ENCODE peak calls at places on chromosomes 16 and 17, in four cellular contexts. A is lower lobe of right lung, S is AG04450, D is fibroblast of the aortic adventitia. C is an unnamed sample.

GRCh38 chr17:4509923-4510614 is 11.4 kb downstream of the SPNS2 start:
- DNase-seq in A (no peak), S (no peak), D (no peak), C (no peak)

GRCh38 chr16:1133271-1133670 is 19.6 kb upstream of the CACNA1H start:
- DNase-seq in A (no peak), S (no peak), D (no peak), C (no peak)

GRCh38 chr16:83561876-83562275 is 245.9 kb upstream of the HSBP1 start:
- DNase-seq in A (no peak), S (no peak), D (peak; percentile 27), C (no peak)

GRCh38 chr16:67260426-67261063 is 11.8 kb downstream of the SLC9A5 start:
- DNase-seq in A (peak; percentile 30), S (no peak), D (peak; percentile 81), C (no peak)

GRCh38 chr16:78775161-78775561 is 675.7 kb downstream of the WWOX start:
- DNase-seq in A (no peak), S (no peak), D (no peak), C (no peak)

GRCh38 chr17:31067699-31068184 is 27.0 kb upstream of the NF1 start:
- DNase-seq in A (no peak), S (peak; percentile 29), D (peak; percentile 90), C (no peak)

GRCh38 chr17:44905006-44906000 is 6.1 kb upstream of the EFTUD2 start:
- DNase-seq in A (no peak), S (no peak), D (no peak), C (no peak)

GRCh38 chr16:17325744-17326143 is 145.0 kb downstream of the XYLT1 start:
- DNase-seq in A (no peak), S (no peak), D (no peak), C (no peak)

GRCh38 chr17:57724038-57724728 is 20.9 kb downstream of the CCDC182 start:
- DNase-seq in A (no peak), S (no peak), D (no peak), C (no peak)

GRCh38 chr17:75338335-75338734 is 49.1 kb upstream of the SLC25A19 start:
- DNase-seq in A (no peak), S (peak; percentile 7), D (no peak), C (no peak)

GRCh38 chr16:14172200-14172805 is 101.2 kb downstream of the MRTFB start:
- DNase-seq in A (no peak), S (peak; percentile 71), D (peak; percentile 34), C (no peak)

GRCh38 chr17:45098081-45098868 is 34.0 kb downstream of the PLCD3 start:
- DNase-seq in A (no peak), S (no peak), D (no peak), C (no peak)

GRCh38 chr16:66924527-66925321 is 611 bp downstream of the RRAD start:
- DNase-seq in A (peak; percentile 67), S (no peak), D (no peak), C (peak; percentile 47)

GRCh38 chr17:15966183-15966878 is 21.4 kb downstream of the ADORA2B start:
- DNase-seq in A (peak; percentile 89), S (no peak), D (no peak), C (no peak)

GRCh38 chr17:3009411-3009920 is 53.9 kb downstream of the OR1D5 start:
- DNase-seq in A (peak; percentile 35), S (no peak), D (no peak), C (no peak)

GRCh38 chr16:29729116-29729521 is 16.7 kb downstream of the C16orf54 start:
- DNase-seq in A (no peak), S (peak; percentile 4), D (peak; percentile 55), C (no peak)

GRCh38 chr17:29671661-29672060 is 48.9 kb upstream of the CORO6 start:
- DNase-seq in A (no peak), S (no peak), D (no peak), C (no peak)

GRCh38 chr16:14148016-14148415 is 76.9 kb downstream of the MRTFB start:
- DNase-seq in A (no peak), S (no peak), D (no peak), C (no peak)

GRCh38 chr17:80761421-80761871 is 216.8 kb downstream of the RPTOR start:
- DNase-seq in A (no peak), S (no peak), D (peak; percentile 71), C (no peak)

GRCh38 chr17:60229189-60229802 is 79.5 kb downstream of the CA4 start:
- DNase-seq in A (no peak), S (no peak), D (peak; percentile 14), C (no peak)

GRCh38 chr16:30647274-30647571 is 3.5 kb upstream of the PRR14 start:
- DNase-seq in A (no peak), S (no peak), D (no peak), C (no peak)

GRCh38 chr16:77409311-77409710 is 25.5 kb downstream of the ADAMTS18 start:
- DNase-seq in A (no peak), S (no peak), D (no peak), C (no peak)

GRCh38 chr17:8131844-8132441 is 8.0 kb upstream of the HES7 start:
- DNase-seq in A (no peak), S (no peak), D (no peak), C (no peak)

GRCh38 chr17:43673516-43674323 is 12.0 kb upstream of the MEOX1 start:
- DNase-seq in A (peak; percentile 73), S (no peak), D (peak; percentile 73), C (peak; percentile 61)

GRCh38 chr17:15651001-15651582 is 31.6 kb upstream of the FBXW10B start:
- DNase-seq in A (no peak), S (no peak), D (no peak), C (no peak)

GRCh38 chr17:1386265-1386664 is 13.8 kb downstream of the YWHAE start:
- DNase-seq in A (no peak), S (no peak), D (no peak), C (no peak)

GRCh38 chr16:4976079-4976478 is 17.9 kb downstream of the SEC14L5 start:
- DNase-seq in A (no peak), S (no peak), D (no peak), C (no peak)

GRCh38 chr16:70660672-70661350 is 14.5 kb downstream of the IL34 start:
- DNase-seq in A (no peak), S (no peak), D (no peak), C (no peak)

GRCh38 chr17:8994319-8994718 is 27.0 kb upstream of the NTN1 start:
- DNase-seq in A (peak; percentile 85), S (peak; percentile 3), D (peak; percentile 42), C (no peak)

GRCh38 chr16:56547120-56547948 is 17.5 kb upstream of the MT4 start:
- DNase-seq in A (no peak), S (peak; percentile 55), D (peak; percentile 23), C (no peak)

GRCh38 chr17:70945386-70945785 is 776.1 kb downstream of the KCNJ2 start:
- DNase-seq in A (no peak), S (no peak), D (no peak), C (no peak)

GRCh38 chr17:32335647-32336046 is 6.3 kb downstream of the C17orf75 start:
- DNase-seq in A (no peak), S (peak; percentile 61), D (peak; percentile 79), C (no peak)
- TF ChIP-seq CTCF in A (no peak), S (no peak), D (no peak), C (no peak)

GRCh38 chr16:80273635-80274538 is 266.9 kb upstream of the DYNLRB2 start:
- DNase-seq in A (no peak), S (peak; percentile 29), D (peak; percentile 4), C (no peak)

GRCh38 chr16:80280557-80280956 is 260.2 kb upstream of the DYNLRB2 start:
- DNase-seq in A (no peak), S (no peak), D (no peak), C (no peak)

GRCh38 chr16:80274576-80275191 is 266.1 kb upstream of the DYNLRB2 start:
- DNase-seq in A (no peak), S (peak; percentile 58), D (peak; percentile 37), C (no peak)

GRCh38 chr16:80277182-80277581 is 263.6 kb upstream of the DYNLRB2 start:
- DNase-seq in A (no peak), S (no peak), D (no peak), C (no peak)
- TF ChIP-seq CTCF in A (no peak), S (no peak), D (no peak), C (no peak)

GRCh38 chr16:9226924-9227323 is 135.5 kb downstream of the HAPSTR1 start:
- DNase-seq in A (no peak), S (no peak), D (no peak), C (no peak)

GRCh38 chr16:9219811-9220210 is 128.4 kb downstream of the HAPSTR1 start:
- DNase-seq in A (no peak), S (no peak), D (no peak), C (no peak)

DNA sequence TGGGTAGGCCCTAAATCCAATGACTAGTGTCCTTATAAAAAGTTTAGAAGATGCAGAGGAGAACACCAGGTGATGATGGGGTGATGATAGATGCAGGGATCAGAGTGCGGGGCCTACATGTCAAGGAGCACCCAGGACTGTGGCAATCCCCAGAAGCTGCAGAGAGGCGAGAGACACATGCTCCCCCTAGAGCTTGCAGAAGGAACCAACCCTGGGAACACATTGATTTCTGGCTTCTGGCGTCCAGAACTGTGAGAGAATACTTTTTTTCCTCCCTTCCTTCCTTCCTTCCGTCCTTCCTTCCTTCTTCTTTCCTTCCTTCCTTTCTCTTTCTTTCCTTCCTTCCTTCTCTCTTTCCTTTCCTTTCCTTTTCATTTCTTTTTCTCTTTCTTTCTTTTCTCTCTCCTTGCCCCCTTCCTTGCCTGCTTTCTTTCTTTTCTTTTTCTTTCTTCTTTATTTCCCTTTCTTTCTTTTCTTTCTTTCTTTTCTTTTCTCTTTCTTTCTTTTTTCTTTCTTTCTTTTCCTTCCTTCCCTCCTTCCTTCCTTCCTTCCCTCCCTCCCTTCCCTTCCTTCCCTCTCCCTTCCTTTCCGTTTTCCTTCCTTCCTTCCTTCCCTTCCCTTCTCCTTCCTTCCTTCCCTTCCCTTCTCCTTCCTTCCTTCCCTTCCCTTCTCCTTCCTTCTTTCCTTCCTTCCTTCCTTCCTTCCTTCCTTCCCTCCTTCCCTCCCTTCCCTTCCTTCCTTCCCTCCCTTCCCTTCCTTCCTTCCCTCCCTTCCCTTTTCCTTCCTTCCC is 134.3 kb downstream of the HAPSTR1 start:
- DNase-seq in A (no peak), S (no peak), D (no peak), C (no peak)
- TF ChIP-seq CTCF in A (peak; percentile 16), S (peak; percentile 41), D (peak; percentile 27), C (no peak)

DNA sequence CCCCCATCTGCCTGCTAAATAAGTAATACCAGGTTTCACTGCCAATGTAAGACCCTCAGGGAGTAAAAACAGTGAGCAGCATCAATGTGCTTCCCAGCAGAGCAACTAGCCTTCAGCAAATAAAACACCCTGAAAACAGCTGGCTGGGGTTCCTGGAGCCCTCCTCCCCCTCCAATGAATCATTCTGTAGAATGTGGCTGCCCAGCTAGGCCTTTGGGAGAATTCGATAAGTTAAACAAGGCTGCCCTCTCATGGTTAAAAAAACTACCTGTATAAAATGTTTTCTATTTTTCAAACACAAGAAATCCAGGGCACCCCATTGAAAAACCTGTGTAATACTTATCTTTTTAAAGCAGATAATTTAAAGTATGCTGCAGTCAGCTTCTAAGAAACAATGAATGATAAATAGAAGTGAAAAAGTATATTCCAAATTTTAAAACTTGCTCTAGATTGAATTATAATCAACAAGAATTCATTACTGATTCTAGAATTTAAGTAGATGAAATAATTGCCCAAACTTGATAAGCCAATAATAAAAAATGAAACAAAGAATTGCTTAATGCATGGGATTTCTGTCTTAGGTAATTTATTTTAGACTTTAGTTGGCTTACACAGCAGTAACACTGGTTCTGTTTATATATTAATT is 9.4 kb upstream of the TOM1L1 start:
- DNase-seq in A (no peak), S (peak; percentile 57), D (peak; percentile 80), C (no peak)
- TF ChIP-seq CTCF in A (peak; percentile 14), S (peak; percentile 56), D (peak; percentile 43), C (no peak)

GRCh38 chr16:54817432-54817831 is 113.2 kb upstream of the IRX5 start:
- DNase-seq in A (no peak), S (no peak), D (peak; percentile 8), C (no peak)
- TF ChIP-seq CTCF in A (peak; percentile 36), S (no peak), D (no peak), C (no peak)